ENCODE peak calls at places on chromosomes 13 and 19, in four cellular contexts. K, M, Z and T are unnamed samples.

GRCh38 chr19:34984287-34984686 is 15.8 kb upstream of the GRAMD1A start:
- DNase-seq in K (no peak), M (no peak), Z (no peak), T (no peak)

GRCh38 chr13:23598371-23598770 is 28.2 kb downstream of the TNFRSF19 start:
- DNase-seq in K (no peak), M (no peak), Z (no peak), T (no peak)

GRCh38 chr19:1079566-1080111 is 12.7 kb downstream of the ARHGAP45 start:
- DNase-seq in K (no peak), M (no peak), Z (no peak), T (no peak)

GRCh38 chr13:106118996-106119395 is 416.5 kb downstream of the EFNB2 start:
- DNase-seq in K (no peak), M (no peak), Z (peak; percentile 17), T (no peak)

GRCh38 chr13:58992478-58993042 is 1171.2 kb downstream of the DIAPH3 start:
- DNase-seq in K (no peak), M (no peak), Z (no peak), T (no peak)

GRCh38 chr13:44713793-44714469 is 137.8 kb upstream of the TSC22D1 start:
- DNase-seq in K (no peak), M (no peak), Z (peak; percentile 95), T (no peak)

GRCh38 chr13:90502762-90503161 is 844.7 kb upstream of the MIR17HG start:
- DNase-seq in K (no peak), M (no peak), Z (no peak), T (no peak)

GRCh38 chr13:21402586-21403307 is 56.4 kb downstream of the ZDHHC20 start:
- DNase-seq in K (no peak), M (no peak), Z (peak; percentile 20), T (no peak)